ENCODE peak calls at places on chromosome 5, in four cellular contexts. One of them, this sample, is unnamed. For H3K4me1, the result is how much of the 10 kb centered on the place peaks cover.

GRCh38 chr5:130502702-130503101 is 598.4 kb downstream of the CHSY3 start:
- DNase-seq in HCT116: no peak
- DNase-seq in psoas muscle: no peak
- DNase-seq in hepatocyte: no peak
- DNase-seq in this sample: no peak

GRCh38 chr5:137186759-137187461 is 312.2 kb downstream of the SPOCK1 start:
- DNase-seq in HCT116: no peak
- DNase-seq in psoas muscle: peak
- DNase-seq in hepatocyte: peak
- DNase-seq in this sample: no peak

GRCh38 chr5:180601591-180602480 is 10.5 kb upstream of the SCGB3A1 start:
- DNase-seq in hepatocyte: no peak
- DNase-seq in psoas muscle: peak
- DNase-seq in HCT116: no peak
- DNase-seq in this sample: no peak

GRCh38 chr5:171261361-171261760 is 47.7 kb upstream of the TLX3 start:
- DNase-seq in psoas muscle: no peak
- DNase-seq in hepatocyte: no peak
- DNase-seq in HCT116: no peak
- DNase-seq in this sample: no peak

GRCh38 chr5:132829742-132830435 is 558 bp downstream of the SHROOM1 start:
- DNase-seq in psoas muscle: peak
- DNase-seq in HCT116: peak
- DNase-seq in hepatocyte: peak
- DNase-seq in this sample: peak

GRCh38 chr5:19125956-19126713 is 861.9 kb downstream of the CDH18 start:
- DNase-seq in hepatocyte: no peak
- DNase-seq in HCT116: no peak
- DNase-seq in psoas muscle: no peak
- DNase-seq in this sample: no peak

GRCh38 chr5:60670764-60671163 is 29.2 kb downstream of the DEPDC1B start:
- DNase-seq in psoas muscle: no peak
- DNase-seq in HCT116: no peak
- DNase-seq in hepatocyte: no peak
- DNase-seq in this sample: no peak

GRCh38 chr5:164672190-164672589 is 1166.8 kb downstream of the MAT2B start:
- DNase-seq in hepatocyte: no peak
- DNase-seq in HCT116: no peak
- DNase-seq in psoas muscle: no peak
- DNase-seq in this sample: no peak

GRCh38 chr5:135826994-135827671 is 7.3 kb upstream of the SLC25A48 start:
- DNase-seq in psoas muscle: peak
- DNase-seq in HCT116: no peak
- DNase-seq in hepatocyte: no peak
- DNase-seq in this sample: no peak

GRCh38 chr5:180209137-180209581 is at the start of gene RASGEF1C:
- DNase-seq in psoas muscle: peak
- DNase-seq in hepatocyte: peak
- DNase-seq in HCT116: peak
- DNase-seq in this sample: no peak

GRCh38 chr5:86971034-86971511 is 296.6 kb upstream of the RASA1 start:
- DNase-seq in HCT116: peak
- DNase-seq in hepatocyte: no peak
- DNase-seq in psoas muscle: no peak
- DNase-seq in this sample: no peak

GRCh38 chr5:149265559-149265958 is 6.1 kb upstream of the AFAP1L1 start:
- DNase-seq in psoas muscle: no peak
- DNase-seq in HCT116: no peak
- DNase-seq in hepatocyte: peak
- DNase-seq in this sample: peak
- TF ChIP-seq CTCF in psoas muscle: peak
- TF ChIP-seq CTCF in HCT116: no peak
- TF ChIP-seq CTCF in hepatocyte: peak
- TF ChIP-seq CTCF in this sample: no peak

GRCh38 chr5:44511596-44511995 is 122.4 kb upstream of the FGF10 start:
- DNase-seq in hepatocyte: no peak
- DNase-seq in psoas muscle: no peak
- DNase-seq in HCT116: no peak
- DNase-seq in this sample: no peak

DNA sequence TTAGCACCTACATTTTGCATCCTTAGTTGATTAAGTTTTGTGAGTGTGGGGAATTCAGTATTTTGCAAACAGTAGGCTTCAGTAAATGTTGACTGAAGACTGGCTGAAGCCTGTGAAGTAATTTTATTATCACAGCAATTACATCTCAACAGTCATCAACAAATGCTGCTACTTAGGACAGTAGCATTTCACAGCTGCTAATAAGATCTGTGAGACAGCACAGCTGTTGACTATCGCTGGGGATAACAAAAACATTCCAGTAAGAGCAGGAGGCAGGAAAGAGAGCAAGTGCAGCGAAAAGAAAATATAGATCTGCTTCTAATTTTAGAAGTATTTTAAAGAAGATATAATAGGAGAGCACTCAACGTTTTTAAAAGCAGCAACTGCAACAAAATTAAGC is 117.3 kb upstream of the FGF10 start:
- DNase-seq in HCT116: no peak
- DNase-seq in hepatocyte: no peak
- DNase-seq in psoas muscle: no peak
- DNase-seq in this sample: no peak
- H3K4me3 ChIP-seq in HCT116: no peak
- H3K4me3 ChIP-seq in hepatocyte: no peak
- H3K4me3 ChIP-seq in psoas muscle: no peak
- H3K4me3 ChIP-seq in this sample: no peak

DNA sequence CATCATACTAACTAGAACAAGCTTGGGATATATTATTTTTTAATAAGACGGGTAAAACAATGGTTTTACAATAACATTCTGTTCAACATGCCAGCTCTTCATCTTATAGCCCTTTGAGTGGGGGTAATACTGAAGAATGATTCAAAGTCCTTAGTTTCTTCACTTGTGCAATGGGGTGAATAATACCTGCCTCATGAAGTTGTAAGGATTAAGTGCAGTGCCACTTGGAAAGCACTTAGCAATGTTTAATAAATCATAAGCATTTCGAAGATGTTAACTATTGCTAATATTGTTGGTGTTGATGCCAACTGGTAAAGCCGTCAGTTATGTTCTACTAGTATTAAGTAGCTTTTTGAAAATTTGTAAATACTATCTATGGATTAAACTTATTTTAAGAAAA is 38.0 kb downstream of the TNPO1 start:
- DNase-seq in HCT116: no peak
- DNase-seq in psoas muscle: no peak
- DNase-seq in hepatocyte: no peak
- DNase-seq in this sample: no peak
- H3K4me1 ChIP-seq in HCT116: under half
- H3K4me1 ChIP-seq in psoas muscle: half or more
- H3K4me1 ChIP-seq in hepatocyte: under half
- H3K4me1 ChIP-seq in this sample: under half

GRCh38 chr5:173907686-173908371 is 19.7 kb downstream of the CPEB4 start:
- DNase-seq in HCT116: no peak
- DNase-seq in hepatocyte: no peak
- DNase-seq in psoas muscle: no peak
- DNase-seq in this sample: no peak

GRCh38 chr5:173903396-173904140 is 15.4 kb downstream of the CPEB4 start:
- DNase-seq in hepatocyte: no peak
- DNase-seq in psoas muscle: no peak
- DNase-seq in HCT116: no peak
- DNase-seq in this sample: no peak

GRCh38 chr5:173909205-173909604 is 21.1 kb downstream of the CPEB4 start:
- DNase-seq in psoas muscle: peak
- DNase-seq in hepatocyte: no peak
- DNase-seq in HCT116: no peak
- DNase-seq in this sample: peak

GRCh38 chr5:173910215-173910614 is 22.1 kb downstream of the CPEB4 start:
- DNase-seq in hepatocyte: no peak
- DNase-seq in HCT116: no peak
- DNase-seq in psoas muscle: no peak
- DNase-seq in this sample: no peak

DNA sequence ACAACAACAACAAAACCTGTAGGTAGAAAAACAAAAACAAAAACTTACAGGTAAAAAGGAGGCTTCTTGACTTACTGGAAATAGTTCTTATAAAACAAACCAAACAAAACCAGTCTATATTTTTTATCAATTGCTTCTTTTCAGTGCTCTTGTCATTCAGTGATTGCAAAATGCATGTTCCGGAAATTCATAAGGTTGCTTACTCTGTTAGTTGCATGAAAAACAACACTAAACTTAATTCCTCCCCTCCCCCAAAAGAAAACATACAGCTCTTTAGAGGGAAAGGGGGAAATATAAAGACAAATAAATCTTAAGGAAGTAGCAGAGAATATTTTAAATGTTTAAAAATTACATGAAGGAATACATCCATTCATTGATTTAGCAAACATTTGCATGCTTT is 19.1 kb downstream of the CPEB4 start:
- DNase-seq in psoas muscle: no peak
- DNase-seq in hepatocyte: no peak
- DNase-seq in HCT116: no peak
- DNase-seq in this sample: no peak
- TF ChIP-seq CTCF in psoas muscle: no peak
- TF ChIP-seq CTCF in hepatocyte: no peak
- TF ChIP-seq CTCF in HCT116: no peak
- TF ChIP-seq CTCF in this sample: no peak

GRCh38 chr5:95808686-95809413 is 13.7 kb downstream of the GLRX start:
- DNase-seq in hepatocyte: peak
- DNase-seq in HCT116: no peak
- DNase-seq in psoas muscle: peak
- DNase-seq in this sample: peak
- H3K4me3 ChIP-seq in hepatocyte: no peak
- H3K4me3 ChIP-seq in HCT116: no peak
- H3K4me3 ChIP-seq in psoas muscle: peak
- H3K4me3 ChIP-seq in this sample: no peak

DNA sequence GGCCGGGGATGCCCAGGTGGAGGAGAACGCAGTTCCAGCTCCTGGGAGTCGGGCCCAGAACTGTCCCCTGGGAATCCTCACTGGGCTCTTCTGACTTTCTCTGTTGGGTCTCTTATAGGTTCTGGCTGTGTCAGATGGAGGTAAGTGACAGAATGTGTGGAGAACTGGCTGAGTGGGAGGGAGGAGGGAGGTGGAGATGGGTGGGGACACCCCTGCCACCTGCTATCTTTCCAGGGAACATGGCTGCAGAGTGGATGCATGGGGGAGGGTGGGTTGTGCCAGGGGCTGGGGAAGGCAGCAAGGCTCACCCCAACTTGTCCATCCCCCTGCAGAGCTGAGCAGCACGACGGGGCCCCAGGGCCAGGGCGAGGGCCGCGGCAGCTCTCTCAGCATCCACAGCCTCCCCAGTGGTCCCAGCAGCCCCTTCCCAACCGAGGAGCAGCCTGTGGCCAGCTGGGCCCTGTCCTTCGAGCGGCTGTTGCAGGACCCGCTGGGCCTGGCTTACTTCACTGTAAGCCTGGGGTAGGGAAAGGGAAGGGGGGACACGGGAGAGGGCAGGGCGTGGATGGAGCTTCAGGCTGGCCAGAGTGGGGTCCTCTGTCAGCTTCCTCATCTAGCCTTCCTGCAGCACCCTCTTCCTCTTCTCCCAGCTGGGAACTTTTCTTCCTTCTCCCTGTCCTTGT is 8.3 kb downstream of the RGS14 start:
- DNase-seq in HCT116: no peak
- DNase-seq in hepatocyte: no peak
- DNase-seq in psoas muscle: no peak
- DNase-seq in this sample: peak
- H3K4me1 ChIP-seq in HCT116: under half
- H3K4me1 ChIP-seq in hepatocyte: under half
- H3K4me1 ChIP-seq in psoas muscle: under half
- H3K4me1 ChIP-seq in this sample: under half

GRCh38 chr5:142110046-142110531 is 1.5 kb downstream of the NDFIP1 start:
- DNase-seq in HCT116: no peak
- DNase-seq in psoas muscle: no peak
- DNase-seq in hepatocyte: no peak
- DNase-seq in this sample: no peak
- TF ChIP-seq CTCF in HCT116: no peak
- TF ChIP-seq CTCF in psoas muscle: no peak
- TF ChIP-seq CTCF in hepatocyte: peak
- TF ChIP-seq CTCF in this sample: no peak

DNA sequence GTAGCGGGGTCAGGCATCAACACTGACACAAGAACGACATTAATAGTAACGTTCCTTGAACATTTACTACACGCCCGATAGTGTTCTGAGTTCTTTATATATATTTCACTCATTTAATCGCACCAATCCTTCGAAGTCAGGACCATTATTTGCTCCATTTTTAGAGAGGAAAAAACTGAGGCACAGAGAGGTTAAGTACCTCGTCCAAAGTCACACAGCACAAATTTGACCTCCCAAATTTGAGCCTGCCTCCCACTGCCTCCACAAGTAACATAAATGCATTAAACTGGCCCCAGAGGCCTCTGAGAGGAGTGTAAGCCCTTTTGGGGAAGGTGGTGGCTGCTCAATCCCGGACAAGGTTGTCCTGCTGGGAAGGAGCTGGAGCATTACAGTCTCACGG is 5.8 kb downstream of the RGS14 start:
- DNase-seq in hepatocyte: no peak
- DNase-seq in psoas muscle: no peak
- DNase-seq in HCT116: no peak
- DNase-seq in this sample: no peak
- H3K4me3 ChIP-seq in hepatocyte: peak
- H3K4me3 ChIP-seq in psoas muscle: peak
- H3K4me3 ChIP-seq in HCT116: peak
- H3K4me3 ChIP-seq in this sample: no peak

DNA sequence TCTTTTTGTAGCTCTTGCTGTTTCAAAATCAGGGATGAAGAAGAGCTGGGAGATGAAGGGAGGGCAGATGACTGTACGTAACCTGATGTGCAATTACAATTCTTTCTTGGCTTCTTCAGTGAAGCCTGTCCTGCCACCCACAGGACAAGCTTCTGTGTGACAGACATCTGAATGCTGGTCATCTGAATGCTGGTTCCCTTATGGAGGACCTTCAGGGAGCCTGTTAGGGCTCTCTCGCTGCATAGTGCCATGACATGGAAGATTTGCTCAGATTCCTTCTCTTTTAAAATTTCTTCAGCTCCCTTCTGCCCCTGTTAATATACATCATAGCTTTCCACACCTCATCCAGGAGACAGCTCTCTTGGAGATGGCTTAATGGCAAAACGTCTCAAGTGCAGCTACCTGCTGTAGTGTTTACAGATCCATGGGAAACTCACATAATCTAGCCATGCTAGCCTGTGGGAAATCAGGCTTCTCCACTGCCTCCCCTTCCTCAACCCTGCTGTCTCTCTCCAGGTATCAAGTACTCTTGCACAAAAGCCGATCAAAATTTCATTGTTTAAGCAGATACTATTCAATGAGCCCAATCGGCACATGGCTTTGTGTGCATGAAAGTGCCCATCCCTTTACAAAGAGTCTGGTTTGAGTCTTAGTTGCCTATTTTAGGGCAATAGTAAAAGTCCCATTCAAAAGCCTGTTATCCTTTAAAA is 134.6 kb downstream of the RAB3C start:
- DNase-seq in psoas muscle: no peak
- DNase-seq in hepatocyte: no peak
- DNase-seq in HCT116: no peak
- DNase-seq in this sample: no peak
- H3K4me1 ChIP-seq in psoas muscle: under half
- H3K4me1 ChIP-seq in hepatocyte: under half
- H3K4me1 ChIP-seq in HCT116: under half
- H3K4me1 ChIP-seq in this sample: under half

GRCh38 chr5:6868816-6869215 is 155.6 kb downstream of the TENT4A start:
- DNase-seq in HCT116: no peak
- DNase-seq in hepatocyte: no peak
- DNase-seq in psoas muscle: no peak
- DNase-seq in this sample: no peak
- TF ChIP-seq CTCF in HCT116: no peak
- TF ChIP-seq CTCF in hepatocyte: no peak
- TF ChIP-seq CTCF in psoas muscle: no peak
- TF ChIP-seq CTCF in this sample: no peak